ENCODE peak calls at places on chromosomes 11 and 22, in ten cellular contexts. Z, W, V, F, D, M, E, Q, K and T are unnamed samples.

GRCh38 chr11:108669261-108669660 is 4.4 kb downstream of the DDX10 start:
- DNase-seq in Z (no peak), W (no peak), V (no peak), F (no peak), D (no peak), M (no peak), E (no peak), Q (no peak), K (peak; percentile 51), T (no peak)

GRCh38 chr11:121487191-121487590 is 34.4 kb upstream of the SORL1-AS1 start:
- DNase-seq in Z (no peak), W (peak; percentile 15), V (peak; percentile 43), F (no peak), D (no peak), M (no peak), E (no peak), Q (no peak), K (no peak), T (no peak)

GRCh38 chr11:43072096-43072495 is 239.7 kb upstream of the API5 start:
- DNase-seq in Z (no peak), W (no peak), V (no peak), F (no peak), D (no peak), M (no peak), E (no peak), Q (no peak), K (peak; percentile 90), T (no peak)

GRCh38 chr11:30016588-30017363 is at the start of gene KCNA4:
- DNase-seq in Z (peak; percentile 12), W (peak; percentile 23), V (no peak), F (no peak), D (peak; percentile 43), M (no peak), E (peak; percentile 36), Q (no peak), K (peak; percentile 76), T (peak; percentile 56)

GRCh38 chr11:83971063-83971462 is 684.9 kb upstream of the CCDC90B start:
- DNase-seq in Z (no peak), W (peak; percentile 16), V (no peak), F (no peak), D (no peak), M (no peak), E (no peak), Q (peak; percentile 56), K (peak; percentile 58), T (no peak)

GRCh38 chr22:19853879-19854777 is 546 bp downstream of the GNB1L start:
- DNase-seq in Z (peak; percentile 38), W (no peak), V (peak; percentile 32), F (no peak), D (peak; percentile 79), M (no peak), E (peak; percentile 22), Q (no peak), K (peak; percentile 34), T (no peak)

GRCh38 chr22:39997939-39998726 is 3.4 kb downstream of the FAM83F start:
- DNase-seq in Z (peak; percentile 77), W (peak; percentile 81), V (peak; percentile 92), F (peak; percentile 89), D (no peak), M (no peak), E (no peak), Q (no peak), K (peak; percentile 92), T (peak; percentile 96)

GRCh38 chr22:22201185-22201924 is 43.2 kb upstream of the VPREB1 start:
- DNase-seq in Z (peak; percentile 29), W (peak; percentile 60), V (no peak), F (no peak), D (peak; percentile 95), M (no peak), E (peak; percentile 90), Q (peak; percentile 39), K (peak; percentile 58), T (peak; percentile 70)

GRCh38 chr22:41445171-41446056 is 1.2 kb downstream of the TOB2 start:
- DNase-seq in Z (peak; percentile 32), W (no peak), V (peak; percentile 74), F (peak; percentile 30), D (peak; percentile 12), M (no peak), E (peak; percentile 47), Q (no peak), K (peak; percentile 87), T (peak; percentile 89)

GRCh38 chr11:82505384-82505783 is 228.3 kb downstream of the FAM181B start:
- DNase-seq in Z (no peak), W (no peak), V (no peak), F (no peak), D (no peak), M (no peak), E (no peak), Q (no peak), K (peak; percentile 83), T (no peak)

GRCh38 chr11:7348432-7349298 is 97.0 kb downstream of the SYT9 start:
- DNase-seq in Z (no peak), W (peak; percentile 71), V (peak; percentile 67), F (peak; percentile 31), D (no peak), M (peak; percentile 9), E (no peak), Q (peak; percentile 2), K (peak; percentile 30), T (peak; percentile 7)

GRCh38 chr11:10348650-10349280 is 43.9 kb downstream of the ADM start:
- DNase-seq in Z (no peak), W (no peak), V (no peak), F (peak; percentile 56), D (no peak), M (peak; percentile 88), E (no peak), Q (peak; percentile 81), K (peak; percentile 22), T (no peak)

GRCh38 chr22:31248138-31248745 is 36.1 kb downstream of the LIMK2 start:
- DNase-seq in Z (peak; percentile 69), W (peak; percentile 86), V (peak; percentile 92), F (peak; percentile 96), D (peak; percentile 73), M (peak; percentile 75), E (peak; percentile 43), Q (peak; percentile 88), K (peak; percentile 96), T (peak; percentile 93)

GRCh38 chr11:86802601-86803051 is 2.3 kb downstream of the PRSS23 start:
- DNase-seq in Z (peak; percentile 35), W (no peak), V (no peak), F (peak; percentile 28), D (peak; percentile 14), M (no peak), E (peak; percentile 56), Q (peak; percentile 56), K (peak; percentile 83), T (peak; percentile 66)

GRCh38 chr22:42820075-42820763 is 36.9 kb downstream of the ARFGAP3 start:
- DNase-seq in Z (no peak), W (no peak), V (peak; percentile 42), F (no peak), D (peak; percentile 18), M (peak; percentile 82), E (peak; percentile 30), Q (peak; percentile 75), K (peak; percentile 37), T (no peak)
- H3K4me3 ChIP-seq in Z (no peak overlapping the region), W (no peak overlapping the region), V (no peak overlapping the region), F (no peak overlapping the region), D (no peak overlapping the region), M (no peak overlapping the region), E (no peak overlapping the region), Q (no peak overlapping the region), K (no peak overlapping the region), T (no peak overlapping the region)

DNA sequence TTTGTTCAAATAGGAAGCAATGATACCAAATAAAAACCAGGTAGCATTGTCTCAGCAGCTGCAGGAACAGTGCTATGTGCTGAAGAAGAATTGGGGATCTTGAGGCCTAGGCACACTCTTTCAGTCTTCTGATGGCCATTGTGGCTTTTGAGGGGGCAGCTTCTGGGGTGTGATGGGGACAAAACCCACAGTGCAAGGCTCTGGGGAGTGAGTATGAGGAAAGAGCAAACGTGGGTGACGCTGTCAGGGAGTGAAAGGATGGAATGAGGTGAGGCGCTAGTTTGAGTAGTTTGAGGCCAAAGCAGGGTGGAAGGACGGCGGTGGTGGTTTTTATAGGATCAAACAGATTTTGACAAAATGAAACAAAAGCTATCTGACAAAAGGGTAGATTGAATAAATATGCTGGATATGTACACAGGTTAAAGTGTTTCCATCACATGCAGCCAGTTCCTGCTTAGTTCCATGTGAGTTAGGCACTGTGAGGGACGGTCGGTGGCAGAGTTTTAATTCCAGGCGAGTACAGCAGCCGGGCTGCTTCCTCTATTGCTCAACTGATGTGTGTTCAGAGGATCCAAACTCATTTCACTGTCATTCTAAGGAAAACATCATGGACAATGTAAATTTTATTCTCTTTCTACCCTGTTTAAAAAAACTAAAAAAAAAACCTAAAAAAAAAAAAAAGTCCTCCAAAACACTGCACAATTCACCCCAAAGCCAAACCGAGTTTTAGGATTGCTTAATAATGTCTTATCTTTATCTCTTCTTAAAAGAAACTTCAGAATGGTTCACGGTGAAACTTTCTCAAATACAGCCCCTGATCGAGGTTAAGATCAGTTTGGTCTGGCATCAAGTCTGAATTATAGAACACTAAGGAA is 18.9 kb downstream of the ADAMTS15 start:
- DNase-seq in Z (no peak), W (no peak), V (no peak), F (no peak), D (no peak), M (no peak), E (no peak), Q (no peak), K (no peak), T (no peak)
- H3K4me3 ChIP-seq in Z (no peak overlapping the region), W (no peak overlapping the region), V (no peak overlapping the region), F (no peak overlapping the region), D (no peak overlapping the region), M (no peak overlapping the region), E (no peak overlapping the region), Q (no peak overlapping the region), K (no peak overlapping the region), T (no peak overlapping the region)

DNA sequence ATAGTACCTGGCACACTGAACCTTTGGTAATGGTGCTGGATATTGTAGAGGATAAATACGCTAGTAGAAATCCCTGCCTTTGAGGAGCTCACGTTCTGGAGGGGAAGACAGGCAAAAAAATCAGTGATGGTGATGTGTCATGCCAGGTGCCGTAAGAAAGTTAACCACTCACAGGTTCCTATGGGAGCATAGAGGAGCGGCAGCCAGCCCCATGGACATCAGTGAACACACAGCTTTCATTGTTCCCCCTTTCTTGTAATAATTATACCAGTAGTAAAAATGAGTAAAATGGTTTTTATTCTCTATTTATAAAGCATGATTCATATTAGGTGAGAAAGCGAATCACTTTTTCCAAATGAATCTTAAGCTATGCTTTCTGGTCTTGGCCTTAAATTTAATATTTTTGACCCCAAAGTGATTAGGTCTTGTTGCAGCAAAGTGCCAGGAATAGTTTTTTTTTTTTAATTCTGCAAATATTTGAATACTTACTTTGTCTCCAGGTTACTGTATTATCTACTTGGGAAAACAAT is 57.9 kb downstream of the UVRAG start:
- DNase-seq in Z (no peak), W (no peak), V (no peak), F (no peak), D (no peak), M (no peak), E (no peak), Q (no peak), K (no peak), T (no peak)
- H3K4me3 ChIP-seq in Z (no peak overlapping the region), W (no peak overlapping the region), V (no peak overlapping the region), F (no peak overlapping the region), D (no peak overlapping the region), M (no peak overlapping the region), E (no peak overlapping the region), Q (no peak overlapping the region), K (no peak overlapping the region), T (no peak overlapping the region)

DNA sequence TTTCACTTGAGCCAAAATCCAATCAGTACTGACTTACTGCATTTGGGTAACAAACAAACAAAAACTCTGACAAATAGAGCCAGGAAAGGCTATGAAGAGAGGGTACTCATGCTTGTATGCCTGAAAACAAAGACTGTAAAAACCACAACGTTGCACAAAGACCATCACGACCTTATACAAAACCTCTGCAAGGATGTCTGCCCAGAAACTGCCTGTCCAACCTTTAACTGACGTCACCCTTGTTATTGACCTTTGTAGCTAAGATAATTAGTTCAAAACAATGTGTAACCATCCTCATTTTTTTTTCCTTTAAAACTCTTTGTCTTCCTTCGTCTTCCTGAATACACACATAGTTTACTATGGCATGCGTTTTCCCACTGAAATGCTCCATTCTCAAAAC is 827 bp upstream of the CREBZF start:
- DNase-seq in Z (no peak), W (no peak), V (no peak), F (no peak), D (no peak), M (no peak), E (no peak), Q (peak; percentile 44), K (no peak), T (no peak)
- H3K4me3 ChIP-seq in Z (peak overlapping the region; percentile 89), W (no peak overlapping the region), V (no peak overlapping the region), F (no peak overlapping the region), D (no peak overlapping the region), M (no peak overlapping the region), E (no peak overlapping the region), Q (no peak overlapping the region), K (no peak overlapping the region), T (no peak overlapping the region)